ENCODE peak calls at places on chromosome 22, in eight cellular contexts. K is psoas muscle, O is body of pancreas, R is astrocyte of the spinal cord, M is GM12865, E is lower lobe of right lung, H is spleen, Q is retinal pigment epithelial cell. N is an unnamed sample.

GRCh38 chr22:48557473-48557872 is 1270.2 kb downstream of the BRD1 start:
- DNase-seq in M (no peak), K (no peak), Q (no peak), R (no peak), H (no peak), O (no peak), E (no peak), N (no peak)

GRCh38 chr22:19173047-19174035 is 5.2 kb downstream of the SLC25A1 start:
- DNase-seq in O (peak; percentile 18), K (no peak), Q (no peak), H (peak; percentile 74), E (no peak), R (no peak), M (no peak), N (no peak)

GRCh38 chr22:20009018-20009482 is 7.6 kb downstream of the ARVCF start:
- DNase-seq in Q (no peak), O (no peak), R (no peak), H (peak; percentile 85), E (no peak), M (no peak), K (peak; percentile 42), N (no peak)

GRCh38 chr22:46589141-46589748 is 30.9 kb upstream of the GRAMD4 start:
- DNase-seq in Q (no peak), R (no peak), O (no peak), H (no peak), K (peak; percentile 36), E (no peak), M (no peak), N (no peak)

GRCh38 chr22:46019351-46019750 is 42.4 kb upstream of the WNT7B start:
- DNase-seq in Q (no peak), O (no peak), E (peak; percentile 14), H (peak; percentile 27), R (no peak), M (no peak), K (no peak), N (no peak)

GRCh38 chr22:45511847-45512261 is 9.2 kb downstream of the FBLN1 start:
- DNase-seq in H (no peak), O (peak; percentile 46), R (peak; percentile 92), K (peak; percentile 90), E (no peak), M (no peak), Q (no peak), N (peak; percentile 93)

GRCh38 chr22:39396797-39397195 is 2.8 kb upstream of the TAB1 start:
- DNase-seq in Q (no peak), H (no peak), R (no peak), O (no peak), M (no peak), E (no peak), K (peak; percentile 36), N (no peak)

GRCh38 chr22:22882033-22882717 is 5.4 kb upstream of the IGLL5 start:
- DNase-seq in E (no peak), O (no peak), R (no peak), K (no peak), Q (no peak), M (peak; percentile 75), H (no peak), N (no peak)

GRCh38 chr22:45962756-45963155 is 14.2 kb downstream of the WNT7B start:
- DNase-seq in M (no peak), Q (no peak), R (no peak), O (no peak), H (no peak), K (no peak), E (no peak), N (no peak)

GRCh38 chr22:27778299-27779090 is 23.1 kb downstream of the MN1 start:
- DNase-seq in K (no peak), R (no peak), O (no peak), M (no peak), E (no peak), Q (no peak), H (no peak), N (no peak)

GRCh38 chr22:27258773-27259172 is 542.8 kb downstream of the MN1 start:
- DNase-seq in E (no peak), K (no peak), R (no peak), Q (no peak), O (no peak), H (no peak), M (no peak), N (no peak)

GRCh38 chr22:47175151-47175760 is 412.8 kb downstream of the TBC1D22A start:
- DNase-seq in O (peak; percentile 9), E (no peak), M (no peak), K (peak; percentile 50), Q (no peak), H (peak; percentile 51), R (no peak), N (no peak)

GRCh38 chr22:47050601-47051051 is 288.2 kb downstream of the TBC1D22A start:
- DNase-seq in H (peak; percentile 68), E (peak; percentile 38), R (no peak), M (no peak), K (peak; percentile 48), Q (no peak), O (no peak), N (no peak)

GRCh38 chr22:20010307-20011122 is 6.1 kb downstream of the ARVCF start:
- DNase-seq in O (no peak), E (no peak), M (no peak), R (no peak), K (peak; percentile 31), H (peak; percentile 69), Q (no peak), N (no peak)

GRCh38 chr22:26471522-26471921 is 12.1 kb downstream of the HPS4 start:
- DNase-seq in E (no peak), O (no peak), H (no peak), R (peak; percentile 79), M (no peak), Q (peak; percentile 94), K (peak; percentile 66), N (peak; percentile 87)

GRCh38 chr22:31692186-31692886 is 30.3 kb upstream of the PISD start:
- DNase-seq in O (no peak), Q (no peak), M (peak; percentile 45), H (no peak), R (peak; percentile 50), K (no peak), E (no peak), N (no peak)

GRCh38 chr22:26322179-26322905 is 106.7 kb upstream of the ASPHD2 start:
- DNase-seq in K (peak; percentile 73), O (no peak), E (no peak), M (no peak), H (no peak), R (peak; percentile 53), Q (no peak), N (peak; percentile 23)

GRCh38 chr22:28750471-28750881 is 8.6 kb downstream of the HSCB start:
- DNase-seq in M (no peak), O (no peak), R (peak; percentile 89), Q (no peak), K (no peak), E (no peak), H (no peak), N (no peak)

GRCh38 chr22:20115691-20116375 is at the start of gene RANBP1:
- DNase-seq in M (no peak), H (peak; percentile 86), R (no peak), O (no peak), E (peak; percentile 48), K (peak; percentile 58), Q (no peak), N (no peak)

GRCh38 chr22:18954333-18954732 is 18.2 kb upstream of the PRODH start:
- DNase-seq in E (peak; percentile 83), R (peak; percentile 33), O (peak; percentile 78), K (peak; percentile 80), Q (no peak), M (peak; percentile 51), H (peak; percentile 92), N (no peak)

GRCh38 chr22:22721681-22722309 is 77.4 kb downstream of the GGTLC2 start:
- DNase-seq in R (peak; percentile 39), K (no peak), Q (peak; percentile 21), H (no peak), E (peak; percentile 73), O (no peak), M (peak; percentile 52), N (peak; percentile 38)

DNA sequence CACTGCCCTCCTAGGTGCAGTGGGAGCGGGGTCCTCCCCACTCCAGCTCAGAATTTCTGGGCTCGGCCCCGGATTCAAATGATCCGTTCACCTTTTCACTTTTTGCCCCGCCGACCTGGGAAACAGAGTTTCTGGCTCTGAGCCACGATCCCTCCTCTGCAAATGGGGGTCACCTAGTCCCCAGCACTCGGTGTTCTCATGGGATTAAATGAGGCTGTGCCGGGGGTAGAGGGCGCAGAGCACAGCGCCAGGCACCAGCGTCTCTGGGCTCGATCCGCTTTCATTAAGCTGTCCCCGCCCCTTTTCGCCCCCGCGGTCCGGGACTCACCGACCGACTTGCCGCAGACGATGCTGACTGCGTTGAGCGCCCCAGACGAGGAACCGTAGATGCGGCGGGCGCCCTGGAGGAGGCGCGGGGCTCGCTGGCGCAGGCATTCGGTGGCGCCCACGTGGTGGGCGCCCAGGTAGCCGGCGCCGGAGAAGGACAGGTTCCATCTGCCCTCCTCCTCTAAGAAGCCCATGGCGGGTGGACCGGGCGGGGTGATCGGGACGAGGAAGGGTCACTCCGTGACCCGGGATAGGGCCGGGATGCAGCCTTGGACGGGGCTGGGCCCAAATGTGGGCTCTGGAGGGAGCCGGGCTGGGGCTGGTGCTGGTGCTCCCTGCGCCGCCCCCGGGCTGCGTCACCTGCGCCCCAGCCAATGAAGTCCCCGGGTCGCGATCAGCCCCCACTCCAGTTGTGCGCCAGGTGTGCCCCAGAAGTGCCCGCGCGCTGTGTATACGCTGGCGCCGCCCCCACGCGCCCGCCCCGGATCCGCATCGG is at the start of gene PNPLA5:
- DNase-seq in Q (peak; percentile 58), M (no peak), H (peak; percentile 68), K (peak; percentile 40), E (no peak), O (no peak), R (no peak), N (no peak)
- TF ChIP-seq CTCF in Q (no peak), M (no peak), H (no peak), K (no peak), E (no peak), O (no peak), R (no peak), N (no peak)

DNA sequence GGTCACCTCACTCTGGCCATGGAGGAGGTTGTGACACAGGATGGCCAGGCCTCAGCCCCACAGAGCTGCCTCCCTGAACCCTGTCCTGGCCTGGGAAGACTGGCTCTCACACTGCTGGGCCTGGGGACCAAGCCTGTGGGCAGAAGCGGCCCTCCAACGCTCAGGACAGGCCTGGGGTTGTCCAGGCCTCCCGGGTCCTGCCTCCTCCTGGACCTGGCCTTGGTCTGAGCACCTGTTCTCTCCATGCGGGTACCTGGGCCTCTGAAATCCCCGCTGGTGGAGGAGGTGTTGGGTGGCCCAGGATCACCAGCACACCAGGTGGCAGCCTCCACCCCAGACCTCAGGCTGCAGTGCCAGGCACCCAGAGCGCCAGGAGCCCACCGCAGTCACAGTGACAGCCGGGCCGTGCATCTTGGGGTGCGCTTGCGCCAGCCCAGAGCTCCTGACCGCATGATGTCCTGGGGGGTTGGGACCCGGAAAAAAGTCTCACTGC is 16.1 kb upstream of the PIM3 start:
- DNase-seq in M (no peak), Q (no peak), O (no peak), K (no peak), E (no peak), H (no peak), R (no peak), N (no peak)
- H3K4me3 ChIP-seq in M (no peak overlapping the region), Q (no peak overlapping the region), O (no peak overlapping the region), K (peak overlapping the region; percentile 45), E (no peak overlapping the region), H (no peak overlapping the region), R (no peak overlapping the region), N (no peak overlapping the region)

GRCh38 chr22:38068641-38069371 is 11.6 kb downstream of the PICK1 start:
- DNase-seq in Q (no peak), H (no peak), E (no peak), O (no peak), M (no peak), R (no peak), K (peak; percentile 58), N (no peak)
- TF ChIP-seq CTCF in Q (no peak), H (no peak), E (no peak), O (no peak), M (no peak), R (no peak), K (no peak), N (no peak)

GRCh38 chr22:36327922-36328551 is 59.7 kb downstream of the MYH9 start:
- DNase-seq in E (no peak), R (peak; percentile 79), M (no peak), H (no peak), O (peak; percentile 88), K (no peak), Q (peak; percentile 88), N (no peak)
- H3K4me3 ChIP-seq in E (no peak overlapping the region), R (no peak overlapping the region), M (no peak overlapping the region), H (no peak overlapping the region), O (no peak overlapping the region), K (no peak overlapping the region), Q (no peak overlapping the region), N (no peak overlapping the region)

N was measured in epithelial cell of proximal tubule.